ENCODE peak calls at places on chromosomes 5 and 9, in ten cellular contexts. C is astrocyte of the cerebellum; F is tibial artery; T is AG09319; P is HuH-7.5; Y is AG04450; G is chondrocyte; V is stimulated activated CD8-positive, alpha-beta memory T cell treated with anti-CD3 and anti-CD28 coated beads, Interleukin-7, amount 100 ng/mL, for 24 hours; R is stimulated activated CD4-positive, alpha-beta T cell treated with anti-CD3 and anti-CD28 coated beads, TNF-alpha, amount 100 ng/mL, for 24 hours; Z is ovary. S is an unnamed sample.

GRCh38 chr9:88980732-88981336 is 10.4 kb upstream of the S1PR3 start:
- DNase-seq in C (peak), F (no peak), T (peak), P (no peak), Y (peak), G (no peak), V (no peak), R (no peak), Z (no peak), S (no peak)

GRCh38 chr5:42005561-42006153 is 80.6 kb downstream of the FBXO4 start:
- DNase-seq in C (no peak), F (no peak), T (no peak), P (peak), Y (no peak), G (no peak), V (no peak), R (no peak), Z (no peak), S (peak)

GRCh38 chr5:28726815-28727214 is 1688.4 kb upstream of the CDH9 start:
- DNase-seq in C (no peak), F (no peak), T (no peak), P (no peak), Y (no peak), G (no peak), V (no peak), R (no peak), Z (no peak), S (no peak)

GRCh38 chr5:61918606-61919005 is 387.4 kb upstream of the KIF2A start:
- DNase-seq in C (no peak), F (no peak), T (no peak), P (no peak), Y (no peak), G (no peak), V (no peak), R (no peak), Z (no peak), S (no peak)

GRCh38 chr9:131714161-131714646 is 25.7 kb downstream of the RAPGEF1 start:
- DNase-seq in C (peak), F (peak), T (peak), P (no peak), Y (peak), G (no peak), V (no peak), R (no peak), Z (peak), S (no peak)

GRCh38 chr5:115686692-115687054 is 60.8 kb upstream of the TMED7 start:
- DNase-seq in C (no peak), F (no peak), T (no peak), P (no peak), Y (no peak), G (no peak), V (no peak), R (no peak), Z (no peak), S (no peak)

GRCh38 chr9:127518091-127518856 is 67.0 kb downstream of the LRSAM1 start:
- DNase-seq in C (no peak), F (no peak), T (no peak), P (no peak), Y (no peak), G (no peak), V (no peak), R (no peak), Z (no peak), S (no peak)

GRCh38 chr5:27290166-27290565 is 251.8 kb upstream of the CDH9 start:
- DNase-seq in C (no peak), F (no peak), T (no peak), P (no peak), Y (no peak), G (no peak), V (no peak), R (no peak), Z (no peak), S (no peak)

GRCh38 chr5:125134216-125135081 is 388.0 kb upstream of the ZNF608 start:
- DNase-seq in C (no peak), F (no peak), T (peak), P (no peak), Y (no peak), G (no peak), V (no peak), R (no peak), Z (no peak), S (no peak)

GRCh38 chr9:113602126-113603119 is 138.9 kb downstream of the RGS3 start:
- DNase-seq in C (peak), F (peak), T (no peak), P (peak), Y (no peak), G (peak), V (peak), R (no peak), Z (peak), S (peak)

GRCh38 chr9:89052470-89053097 is 61.3 kb downstream of the S1PR3 start:
- DNase-seq in C (no peak), F (no peak), T (no peak), P (no peak), Y (no peak), G (no peak), V (no peak), R (no peak), Z (no peak), S (peak)